ENCODE peak calls at places on chromosome X, in five cellular contexts. F is activated CD4-positive, CD25-positive, alpha-beta regulatory T cell; O is ACHN; P is GM06990; J is mesothelial cell of epicardium. K is an unnamed sample.

GRCh38 chrX:36867143-36867542 is 141.0 kb upstream of the FAM47C start:
- DNase-seq in F (no peak), J (no peak), O (peak; percentile 19), P (no peak), K (peak; percentile 28)

GRCh38 chrX:139025822-139026221 is 314.3 kb upstream of the FGF13 start:
- DNase-seq in F (no peak), O (no peak), J (no peak), P (no peak), K (no peak)

GRCh38 chrX:1281511-1281910 is 12.9 kb downstream of the CSF2RA start:
- DNase-seq in J (no peak), P (no peak), O (peak; percentile 52), F (no peak), K (no peak)

GRCh38 chrX:78574306-78574705 is 84.8 kb downstream of the RTL3 start:
- DNase-seq in O (no peak), F (no peak), P (no peak), J (no peak), K (no peak)

GRCh38 chrX:20139966-20140365 is 1.7 kb downstream of the EIF1AX start:
- DNase-seq in P (no peak), F (no peak), J (no peak), O (no peak), K (no peak)

GRCh38 chrX:139890991-139891700 is 41.7 kb downstream of the ATP11C start:
- DNase-seq in J (no peak), F (no peak), O (peak; percentile 56), P (no peak), K (no peak)

GRCh38 chrX:71222929-71223328 is at the start of gene GJB1:
- DNase-seq in O (no peak), P (no peak), J (no peak), F (no peak), K (no peak)

GRCh38 chrX:20270557-20270880 is 3.8 kb upstream of the RPS6KA3 start:
- DNase-seq in J (no peak), F (no peak), O (no peak), P (no peak), K (no peak)

GRCh38 chrX:54812306-54812705 is 4.8 kb downstream of the MAGED2 start:
- DNase-seq in J (no peak), F (no peak), O (no peak), P (no peak), K (no peak)

GRCh38 chrX:2691543-2692220 is 587 bp downstream of the CD99 start:
- DNase-seq in F (no peak), J (no peak), P (no peak), O (no peak), K (no peak)

GRCh38 chrX:66677430-66677829 is 38.6 kb upstream of the EDA2R start:
- DNase-seq in P (no peak), F (no peak), O (no peak), J (no peak), K (no peak)

GRCh38 chrX:140504371-140505324 is at the start of gene SOX3:
- DNase-seq in J (no peak), P (no peak), O (no peak), F (no peak), K (peak; percentile 8)

GRCh38 chrX:23773601-23774175 is 9.3 kb upstream of the SAT1 start:
- DNase-seq in F (no peak), J (no peak), P (no peak), O (no peak), K (no peak)

GRCh38 chrX:6203462-6204215 is 25.0 kb downstream of the NLGN4X start:
- DNase-seq in P (no peak), O (no peak), J (no peak), F (no peak), K (no peak)

GRCh38 chrX:3161686-3162085 is 120.4 kb downstream of the ARSF start:
- DNase-seq in J (no peak), P (no peak), O (no peak), F (no peak), K (no peak)

GRCh38 chrX:71543316-71543715 is 10.4 kb downstream of the OGT start:
- DNase-seq in J (no peak), P (no peak), O (no peak), F (no peak), K (peak; percentile 32)

GRCh38 chrX:3522016-3522690 is 175.7 kb upstream of the MXRA5 start:
- DNase-seq in F (no peak), O (no peak), P (no peak), J (no peak), K (no peak)

GRCh38 chrX:46573331-46573895 is at the start of gene CHST7:
- DNase-seq in O (peak; percentile 66), P (peak; percentile 77), J (no peak), F (peak; percentile 23), K (peak; percentile 69)

GRCh38 chrX:74351760-74352159 is 47.8 kb downstream of the ZCCHC13 start:
- DNase-seq in J (no peak), O (no peak), P (no peak), F (no peak), K (no peak)

GRCh38 chrX:13014111-13015094 is 30.0 kb downstream of the FAM9C start:
- DNase-seq in F (no peak), P (no peak), J (no peak), O (no peak), K (no peak)

GRCh38 chrX:110338850-110339373 is 19.7 kb upstream of the RTL9 start:
- DNase-seq in F (no peak), J (no peak), O (no peak), P (no peak), K (no peak)

GRCh38 chrX:42680651-42681050 is 97.3 kb downstream of the PPP1R2C start:
- DNase-seq in J (no peak), F (no peak), O (no peak), P (no peak), K (no peak)

GRCh38 chrX:8629871-8630270 is 102.1 kb downstream of the ANOS1 start:
- DNase-seq in J (no peak), O (no peak), P (no peak), F (no peak), K (no peak)

GRCh38 chrX:143027262-143027661 is 1.5 kb downstream of the SPANXN4 start:
- DNase-seq in P (no peak), F (no peak), J (no peak), O (no peak), K (no peak)

GRCh38 chrX:11100281-11101035 is 10.7 kb upstream of the HCCS start:
- DNase-seq in J (no peak), P (no peak), F (no peak), O (peak; percentile 57), K (peak; percentile 53)

GRCh38 chrX:12804655-12805054 is 13.4 kb downstream of the PRPS2 start:
- DNase-seq in O (no peak), P (no peak), F (no peak), J (no peak), K (no peak)

GRCh38 chrX:152946681-152947080 is 47.2 kb downstream of the PNMA5 start:
- DNase-seq in O (no peak), F (no peak), J (no peak), P (no peak), K (no peak)

GRCh38 chrX:155747520-155747919 is 133.6 kb upstream of the VAMP7 start:
- DNase-seq in O (no peak), P (no peak), F (no peak), J (no peak), K (no peak)

GRCh38 chrX:38514014-38514854 is 47.1 kb upstream of the TSPAN7 start:
- DNase-seq in P (no peak), F (no peak), J (no peak), O (no peak), K (no peak)

GRCh38 chrX:50903387-50904027 is 7.0 kb upstream of the BMP15 start:
- DNase-seq in F (no peak), P (no peak), O (peak; percentile 40), J (no peak), K (peak; percentile 0)

GRCh38 chrX:17500145-17500579 is 125.2 kb downstream of the NHS start:
- DNase-seq in J (no peak), P (no peak), F (no peak), O (no peak), K (no peak)

GRCh38 chrX:39759526-39760224 is 338.1 kb downstream of the BCOR start:
- DNase-seq in J (no peak), O (peak; percentile 13), P (no peak), F (no peak), K (no peak)

GRCh38 chrX:74419861-74420193 is 1.5 kb upstream of the SLC16A2 start:
- DNase-seq in J (no peak), O (peak; percentile 2), P (no peak), F (no peak), K (peak; percentile 3)

GRCh38 chrX:101136235-101136634 is 38.2 kb downstream of the CENPI start:
- DNase-seq in F (no peak), O (no peak), P (no peak), J (no peak), K (no peak)

GRCh38 chrX:64204701-64205440 is 637 bp downstream of the AMER1 start:
- DNase-seq in F (no peak), O (peak; percentile 19), J (no peak), P (peak; percentile 51), K (no peak)

GRCh38 chrX:74187211-74187610 is 116.8 kb upstream of the ZCCHC13 start:
- DNase-seq in F (no peak), O (no peak), P (no peak), J (no peak), K (no peak)

GRCh38 chrX:43655151-43655676 is 885 bp upstream of the MAOA start:
- DNase-seq in O (peak; percentile 4), F (peak; percentile 4), P (no peak), J (peak; percentile 19), K (no peak)

GRCh38 chrX:46865281-46865680 is 28.4 kb downstream of the RP2 start:
- DNase-seq in J (no peak), P (no peak), O (no peak), F (no peak), K (no peak)

K was measured in NCI-H748 treated with DMSO at 0.1 percent for 48 hours.